ENCODE peak calls at places on chromosomes 2 and 18, in five cellular contexts. One of them, this sample, is unnamed.

GRCh38 chr2:3265981-3266726 is 111.5 kb downstream of the EIPR1 start:
- DNase-seq in endothelial cell of umbilical vein: no peak
- DNase-seq in uterus: no peak
- DNase-seq in K562: no peak
- DNase-seq in colonic mucosa: no peak
- DNase-seq in this sample: no peak

GRCh38 chr2:102139851-102140250 is 2.7 kb upstream of the IL1R1 start:
- DNase-seq in endothelial cell of umbilical vein: no peak
- DNase-seq in uterus: no peak
- DNase-seq in K562: no peak
- DNase-seq in colonic mucosa: no peak
- DNase-seq in this sample: no peak

GRCh38 chr2:135074216-135074615 is 22.1 kb downstream of the RAB3GAP1 start:
- DNase-seq in endothelial cell of umbilical vein: no peak
- DNase-seq in uterus: no peak
- DNase-seq in K562: no peak
- DNase-seq in colonic mucosa: peak; percentile 61
- DNase-seq in this sample: no peak

GRCh38 chr2:20604401-20604911 is 46.4 kb downstream of the HS1BP3 start:
- DNase-seq in endothelial cell of umbilical vein: no peak
- DNase-seq in uterus: no peak
- DNase-seq in K562: no peak
- DNase-seq in colonic mucosa: no peak
- DNase-seq in this sample: no peak

GRCh38 chr18:5104246-5104645 is 92.8 kb downstream of the AKAIN1 start:
- DNase-seq in endothelial cell of umbilical vein: no peak
- DNase-seq in uterus: no peak
- DNase-seq in K562: no peak
- DNase-seq in colonic mucosa: no peak
- DNase-seq in this sample: no peak

GRCh38 chr2:207970825-207971142 is 54.5 kb downstream of the PLEKHM3 start:
- DNase-seq in endothelial cell of umbilical vein: no peak
- DNase-seq in uterus: no peak
- DNase-seq in K562: no peak
- DNase-seq in colonic mucosa: no peak
- DNase-seq in this sample: no peak

GRCh38 chr2:206105541-206105940 is 19.6 kb upstream of the INO80D start:
- DNase-seq in endothelial cell of umbilical vein: no peak
- DNase-seq in uterus: no peak
- DNase-seq in K562: no peak
- DNase-seq in colonic mucosa: no peak
- DNase-seq in this sample: no peak

GRCh38 chr2:25567406-25567805 is 106.0 kb downstream of the DTNB start:
- DNase-seq in endothelial cell of umbilical vein: peak; percentile 67
- DNase-seq in uterus: no peak
- DNase-seq in K562: no peak
- DNase-seq in colonic mucosa: no peak
- DNase-seq in this sample: peak; percentile 44

GRCh38 chr2:73295751-73296400 is 2.5 kb upstream of the EGR4 start:
- DNase-seq in endothelial cell of umbilical vein: no peak
- DNase-seq in uterus: no peak
- DNase-seq in K562: no peak
- DNase-seq in colonic mucosa: no peak
- DNase-seq in this sample: peak; percentile 93

GRCh38 chr2:122670932-122671331 is 915.5 kb downstream of the TSN start:
- DNase-seq in endothelial cell of umbilical vein: no peak
- DNase-seq in uterus: no peak
- DNase-seq in K562: no peak
- DNase-seq in colonic mucosa: no peak
- DNase-seq in this sample: peak; percentile 24

GRCh38 chr2:85439111-85439477 is 20.6 kb downstream of the SH2D6 start:
- DNase-seq in endothelial cell of umbilical vein: no peak
- DNase-seq in uterus: no peak
- DNase-seq in K562: no peak
- DNase-seq in colonic mucosa: no peak
- DNase-seq in this sample: no peak

GRCh38 chr2:130728007-130728454 is 839 bp upstream of the GPR148 start:
- DNase-seq in endothelial cell of umbilical vein: no peak
- DNase-seq in uterus: no peak
- DNase-seq in K562: no peak
- DNase-seq in colonic mucosa: peak; percentile 31
- DNase-seq in this sample: no peak

GRCh38 chr18:45359275-45360009 is 255.8 kb upstream of the SLC14A2 start:
- DNase-seq in endothelial cell of umbilical vein: no peak
- DNase-seq in uterus: no peak
- DNase-seq in K562: no peak
- DNase-seq in colonic mucosa: peak; percentile 73
- DNase-seq in this sample: no peak

GRCh38 chr2:55144922-55145820 is 86.9 kb downstream of the CLHC1 start:
- DNase-seq in endothelial cell of umbilical vein: no peak
- DNase-seq in uterus: no peak
- DNase-seq in K562: no peak
- DNase-seq in colonic mucosa: no peak
- DNase-seq in this sample: no peak

GRCh38 chr2:204608261-204608660 is 63.0 kb downstream of the PARD3B start:
- DNase-seq in endothelial cell of umbilical vein: no peak
- DNase-seq in uterus: peak; percentile 25
- DNase-seq in K562: no peak
- DNase-seq in colonic mucosa: no peak
- DNase-seq in this sample: no peak

GRCh38 chr2:17643031-17643615 is 102.6 kb downstream of the VSNL1 start:
- DNase-seq in endothelial cell of umbilical vein: peak; percentile 73
- DNase-seq in uterus: peak; percentile 72
- DNase-seq in K562: peak; percentile 57
- DNase-seq in colonic mucosa: no peak
- DNase-seq in this sample: peak; percentile 94

GRCh38 chr2:105489168-105489878 is 90.5 kb upstream of the FHL2 start:
- DNase-seq in endothelial cell of umbilical vein: no peak
- DNase-seq in uterus: no peak
- DNase-seq in K562: no peak
- DNase-seq in colonic mucosa: no peak
- DNase-seq in this sample: no peak

GRCh38 chr2:127058656-127059252 is 48.2 kb downstream of the BIN1 start:
- DNase-seq in endothelial cell of umbilical vein: no peak
- DNase-seq in uterus: no peak
- DNase-seq in K562: peak; percentile 42
- DNase-seq in colonic mucosa: no peak
- DNase-seq in this sample: no peak

GRCh38 chr2:72112421-72112820 is 35.2 kb downstream of the CYP26B1 start:
- DNase-seq in endothelial cell of umbilical vein: peak; percentile 7
- DNase-seq in uterus: no peak
- DNase-seq in K562: no peak
- DNase-seq in colonic mucosa: peak; percentile 9
- DNase-seq in this sample: peak; percentile 65

GRCh38 chr2:41906325-41906700 is 141.5 kb upstream of the PKDCC start:
- DNase-seq in endothelial cell of umbilical vein: peak; percentile 75
- DNase-seq in uterus: no peak
- DNase-seq in K562: no peak
- DNase-seq in colonic mucosa: no peak
- DNase-seq in this sample: no peak

GRCh38 chr2:11743531-11743815 is 3.0 kb upstream of the LPIN1 start:
- DNase-seq in endothelial cell of umbilical vein: no peak
- DNase-seq in uterus: no peak
- DNase-seq in K562: no peak
- DNase-seq in colonic mucosa: no peak
- DNase-seq in this sample: no peak

GRCh38 chr2:11743846-11744553 is 2.4 kb upstream of the LPIN1 start:
- DNase-seq in endothelial cell of umbilical vein: peak; percentile 99
- DNase-seq in uterus: peak; percentile 97
- DNase-seq in K562: peak; percentile 96
- DNase-seq in colonic mucosa: peak; percentile 96
- DNase-seq in this sample: peak; percentile 99

GRCh38 chr2:11746376-11746806 is at the start of gene LPIN1:
- DNase-seq in endothelial cell of umbilical vein: peak; percentile 71
- DNase-seq in uterus: peak; percentile 89
- DNase-seq in K562: peak; percentile 92
- DNase-seq in colonic mucosa: peak; percentile 91
- DNase-seq in this sample: peak; percentile 86

GRCh38 chr2:11745613-11746375 is 638 bp upstream of the LPIN1 start:
- DNase-seq in endothelial cell of umbilical vein: no peak
- DNase-seq in uterus: no peak
- DNase-seq in K562: no peak
- DNase-seq in colonic mucosa: no peak
- DNase-seq in this sample: no peak

DNA sequence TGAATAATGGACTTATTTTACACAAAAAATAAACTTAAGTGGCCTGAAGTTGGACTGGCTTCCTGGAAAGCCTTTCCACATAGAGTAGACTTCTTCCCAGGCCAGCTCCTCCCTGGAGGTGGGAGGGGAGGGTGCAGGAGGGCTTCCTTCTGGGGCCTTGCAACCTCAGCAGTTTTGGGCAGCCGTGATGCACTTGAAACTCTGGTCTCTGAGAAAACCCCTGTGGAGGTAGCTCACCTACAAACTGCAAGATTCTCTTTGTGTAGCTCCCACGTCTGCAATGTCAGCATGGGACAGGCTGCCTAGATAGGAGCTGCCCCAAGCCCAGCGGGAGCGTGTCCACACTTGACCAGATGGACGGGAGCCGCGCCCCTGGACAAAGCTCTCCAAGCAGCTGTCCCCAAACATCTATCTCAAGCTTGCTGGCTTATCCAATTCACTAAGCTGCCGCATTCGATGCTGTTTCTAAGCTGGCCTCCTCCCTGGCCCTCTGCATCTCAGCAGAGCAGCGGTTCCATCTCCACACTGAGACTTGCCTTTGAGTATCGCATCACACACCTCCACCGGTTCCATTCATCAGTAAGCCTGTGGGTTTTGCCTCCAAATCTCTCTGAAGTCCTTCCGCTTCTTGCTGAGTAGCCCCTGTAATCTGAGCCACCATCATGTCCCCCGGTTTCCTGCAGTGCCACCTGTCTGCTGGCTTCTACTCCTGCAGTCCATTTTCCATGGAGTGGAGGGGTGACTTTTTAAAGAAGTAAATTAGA is 1.6 kb upstream of the LPIN1 start:
- DNase-seq in endothelial cell of umbilical vein: peak; percentile 37
- DNase-seq in uterus: no peak
- DNase-seq in K562: peak; percentile 44
- DNase-seq in colonic mucosa: peak; percentile 38
- DNase-seq in this sample: peak; percentile 34
- TF ChIP-seq CTCF in endothelial cell of umbilical vein: peak; percentile 30
- TF ChIP-seq CTCF in uterus: no peak
- TF ChIP-seq CTCF in K562: peak; percentile 85
- TF ChIP-seq CTCF in colonic mucosa: no peak
- TF ChIP-seq CTCF in this sample: peak; percentile 24

GRCh38 chr2:1887106-1887505 is 142.8 kb upstream of the PXDN start:
- DNase-seq in endothelial cell of umbilical vein: no peak
- DNase-seq in uterus: no peak
- DNase-seq in K562: no peak
- DNase-seq in colonic mucosa: no peak
- DNase-seq in this sample: no peak

GRCh38 chr2:1884933-1885580 is 140.7 kb upstream of the PXDN start:
- DNase-seq in endothelial cell of umbilical vein: peak; percentile 3
- DNase-seq in uterus: no peak
- DNase-seq in K562: no peak
- DNase-seq in colonic mucosa: no peak
- DNase-seq in this sample: peak; percentile 87

GRCh38 chr2:1886405-1886992 is 142.2 kb upstream of the PXDN start:
- DNase-seq in endothelial cell of umbilical vein: peak; percentile 21
- DNase-seq in uterus: peak; percentile 25
- DNase-seq in K562: peak; percentile 57
- DNase-seq in colonic mucosa: peak; percentile 60
- DNase-seq in this sample: peak; percentile 74

GRCh38 chr2:1889099-1889650 is 144.9 kb upstream of the PXDN start:
- DNase-seq in endothelial cell of umbilical vein: no peak
- DNase-seq in uterus: no peak
- DNase-seq in K562: no peak
- DNase-seq in colonic mucosa: no peak
- DNase-seq in this sample: no peak

DNA sequence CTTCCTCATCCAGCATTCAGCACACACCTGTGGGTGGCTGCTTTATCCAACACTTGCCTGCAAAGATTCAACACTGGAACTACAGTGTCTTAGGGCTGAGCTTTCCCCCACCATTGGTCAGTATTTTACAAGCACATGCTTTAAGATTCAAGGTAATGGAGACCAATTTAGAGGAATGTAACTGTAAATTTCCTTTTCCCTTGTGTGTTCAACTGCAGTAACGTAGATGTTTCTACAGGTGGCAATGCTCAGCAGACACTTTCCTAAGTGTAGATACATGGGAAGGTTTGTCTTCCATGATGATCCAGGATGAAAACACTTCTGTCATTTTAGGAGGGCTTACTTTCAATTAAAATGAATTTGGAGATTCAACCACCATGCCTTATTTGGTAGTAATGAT is 143.6 kb upstream of the PXDN start:
- DNase-seq in endothelial cell of umbilical vein: no peak
- DNase-seq in uterus: no peak
- DNase-seq in K562: peak; percentile 25
- DNase-seq in colonic mucosa: no peak
- DNase-seq in this sample: peak; percentile 39
- TF ChIP-seq CTCF in endothelial cell of umbilical vein: no peak
- TF ChIP-seq CTCF in uterus: no peak
- TF ChIP-seq CTCF in K562: peak; percentile 54
- TF ChIP-seq CTCF in colonic mucosa: no peak
- TF ChIP-seq CTCF in this sample: peak; percentile 56

GRCh38 chr2:224060783-224061482 is 21.8 kb upstream of the SERPINE2 start:
- DNase-seq in endothelial cell of umbilical vein: no peak
- DNase-seq in uterus: no peak
- DNase-seq in K562: no peak
- DNase-seq in colonic mucosa: no peak
- DNase-seq in this sample: no peak
- TF ChIP-seq CTCF in endothelial cell of umbilical vein: no peak
- TF ChIP-seq CTCF in uterus: no peak
- TF ChIP-seq CTCF in K562: no peak
- TF ChIP-seq CTCF in colonic mucosa: no peak
- TF ChIP-seq CTCF in this sample: no peak

GRCh38 chr2:118431586-118431985 is 343.3 kb downstream of the INSIG2 start:
- DNase-seq in endothelial cell of umbilical vein: no peak
- DNase-seq in uterus: no peak
- DNase-seq in K562: no peak
- DNase-seq in colonic mucosa: no peak
- DNase-seq in this sample: no peak
- TF ChIP-seq CTCF in endothelial cell of umbilical vein: no peak
- TF ChIP-seq CTCF in uterus: no peak
- TF ChIP-seq CTCF in K562: no peak
- TF ChIP-seq CTCF in colonic mucosa: no peak
- TF ChIP-seq CTCF in this sample: no peak

DNA sequence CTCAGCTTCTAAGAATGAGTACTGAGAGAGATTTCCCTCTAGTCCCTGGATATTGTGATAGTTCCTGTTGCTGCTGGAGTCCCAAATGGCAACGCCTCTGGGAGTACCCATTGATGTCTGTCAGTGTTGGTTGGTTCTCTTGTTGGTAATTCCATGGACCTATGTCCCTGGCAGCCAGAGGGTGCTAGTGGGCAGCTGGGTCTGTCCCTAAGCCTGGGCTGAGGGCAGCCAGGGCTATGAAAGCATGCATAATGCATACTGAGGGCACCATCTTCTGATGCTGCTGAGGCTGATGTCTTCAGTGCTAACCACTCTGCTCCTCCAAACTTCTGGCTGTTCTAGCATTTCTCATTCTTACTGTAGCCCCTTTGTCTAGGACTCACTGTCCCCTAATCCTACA is 35.9 kb downstream of the NABP1 start:
- DNase-seq in endothelial cell of umbilical vein: no peak
- DNase-seq in uterus: no peak
- DNase-seq in K562: no peak
- DNase-seq in colonic mucosa: no peak
- DNase-seq in this sample: peak; percentile 37
- TF ChIP-seq CTCF in endothelial cell of umbilical vein: peak; percentile 5
- TF ChIP-seq CTCF in uterus: no peak
- TF ChIP-seq CTCF in K562: no peak
- TF ChIP-seq CTCF in colonic mucosa: no peak
- TF ChIP-seq CTCF in this sample: no peak

GRCh38 chr2:96528680-96529375 is 7.7 kb upstream of the ARID5A start:
- DNase-seq in endothelial cell of umbilical vein: no peak
- DNase-seq in uterus: peak; percentile 50
- DNase-seq in K562: peak; percentile 39
- DNase-seq in colonic mucosa: no peak
- DNase-seq in this sample: no peak
- TF ChIP-seq CTCF in endothelial cell of umbilical vein: peak; percentile 8
- TF ChIP-seq CTCF in uterus: no peak
- TF ChIP-seq CTCF in K562: no peak
- TF ChIP-seq CTCF in colonic mucosa: no peak
- TF ChIP-seq CTCF in this sample: no peak